ENCODE peak calls at places on chromosomes 13 and 19, in four cellular contexts. E, F, I and B are unnamed samples.

GRCh38 chr13:32415019-32415418 is 12.9 kb downstream of the N4BP2L1 start:
- DNase-seq in E (no peak), F (no peak), I (no peak), B (no peak)

GRCh38 chr13:76790519-76791289 is 95.5 kb downstream of the KCTD12 start:
- DNase-seq in E (no peak), F (no peak), I (no peak), B (no peak)

GRCh38 chr19:38952395-38953165 is 21.8 kb downstream of the MRPS12 start:
- DNase-seq in E (no peak), F (peak), I (no peak), B (no peak)

GRCh38 chr13:49560270-49561063 is 24.9 kb downstream of the RCBTB1 start:
- DNase-seq in E (no peak), F (no peak), I (peak), B (no peak)

GRCh38 chr19:397941-398706 is 10.8 kb downstream of the C2CD4C start:
- DNase-seq in E (no peak), F (no peak), I (no peak), B (no peak)

GRCh38 chr13:37357548-37357947 is 241.0 kb downstream of the POSTN start:
- DNase-seq in E (no peak), F (no peak), I (no peak), B (no peak)

GRCh38 chr13:109904218-109904617 is 117.8 kb upstream of the IRS2 start:
- DNase-seq in E (no peak), F (no peak), I (no peak), B (no peak)

GRCh38 chr19:44846455-44847143 is 502 bp downstream of the NECTIN2 start:
- DNase-seq in E (peak), F (no peak), I (no peak), B (no peak)

GRCh38 chr19:6264077-6264445 is 15.7 kb downstream of the MLLT1 start:
- DNase-seq in E (no peak), F (no peak), I (no peak), B (no peak)

GRCh38 chr19:50478901-50479715 is 2.5 kb upstream of the GARIN5A start:
- DNase-seq in E (peak), F (no peak), I (peak), B (no peak)

GRCh38 chr13:103931885-103932284 is 865.7 kb upstream of the SLC10A2 start:
- DNase-seq in E (no peak), F (no peak), I (no peak), B (no peak)

GRCh38 chr19:2820112-2820702 is 539 bp downstream of the ZNF554 start:
- DNase-seq in E (no peak), F (no peak), I (no peak), B (no peak)

GRCh38 chr13:77701305-77701704 is 3.8 kb downstream of the SLAIN1 start:
- DNase-seq in E (no peak), F (no peak), I (no peak), B (no peak)

GRCh38 chr19:46426035-46426505 is 2.7 kb downstream of the PNMA8C start:
- DNase-seq in E (no peak), F (no peak), I (no peak), B (no peak)

GRCh38 chr19:57830071-57830602 is at the start of gene ZNF587B:
- DNase-seq in E (peak), F (no peak), I (no peak), B (peak)

GRCh38 chr19:3785938-3786824 is at the start of gene MATK:
- DNase-seq in E (no peak), F (peak), I (no peak), B (no peak)

GRCh38 chr13:109394311-109394988 is 391.9 kb downstream of the IRS2 start:
- DNase-seq in E (no peak), F (no peak), I (no peak), B (no peak)

GRCh38 chr13:36275190-36276002 is 22.2 kb downstream of the CCDC169 start:
- DNase-seq in E (no peak), F (no peak), I (peak), B (no peak)

GRCh38 chr19:33796164-33797100 is at the start of gene KCTD15:
- DNase-seq in E (peak), F (peak), I (no peak), B (no peak)

GRCh38 chr13:59061621-59062020 is 1102.1 kb downstream of the DIAPH3 start:
- DNase-seq in E (no peak), F (no peak), I (no peak), B (no peak)

GRCh38 chr13:112349681-112350080 is 26.5 kb upstream of the SPACA7 start:
- DNase-seq in E (no peak), F (no peak), I (no peak), B (no peak)

GRCh38 chr13:43792456-43792855 is 5.7 kb upstream of the ENOX1 start:
- DNase-seq in E (no peak), F (no peak), I (no peak), B (no peak)

GRCh38 chr13:30108216-30108912 is 199.0 kb downstream of the KATNAL1 start:
- DNase-seq in E (no peak), F (no peak), I (no peak), B (no peak)

GRCh38 chr19:44820648-44821609 is 12.0 kb downstream of the BCAM start:
- DNase-seq in E (no peak), F (no peak), I (no peak), B (no peak)

GRCh38 chr19:30884146-30884812 is 465.0 kb downstream of the TSHZ3 start:
- DNase-seq in E (no peak), F (no peak), I (no peak), B (no peak)

GRCh38 chr13:24217601-24218281 is 57.2 kb downstream of the SPATA13 start:
- DNase-seq in E (no peak), F (no peak), I (no peak), B (no peak)

GRCh38 chr19:15991602-15992001 is 42.8 kb downstream of the OR10H4 start:
- DNase-seq in E (no peak), F (no peak), I (no peak), B (no peak)

GRCh38 chr19:1259873-1260748 is 9.0 kb upstream of the CIRBP start:
- DNase-seq in E (peak), F (peak), I (no peak), B (peak)

GRCh38 chr19:47229674-47230121 is 1.3 kb downstream of the BBC3 start:
- DNase-seq in E (no peak), F (no peak), I (no peak), B (no peak)